ENCODE peak calls at places on chromosomes 3 and 15, in seven cellular contexts. L is tibial artery, H is tibial nerve, U is transverse colon, N is ovary, G is breast epithelium, E is A673. C is an unnamed sample.
A peak's percentile ranks its signal among the peaks of the same experiment; 100 is the strongest.

GRCh38 chr3:17759901-17760300 is 17.5 kb upstream of the TBC1D5 start:
- DNase-seq in N (no peak), U (no peak), E (no peak), H (no peak), L (no peak), G (no peak), C (no peak)

GRCh38 chr3:190281308-190282051 is 40.8 kb downstream of the CLDN1 start:
- DNase-seq in H (no peak), E (peak; percentile 28), G (no peak), N (no peak), U (no peak), L (no peak), C (peak; percentile 62)

GRCh38 chr15:59158701-59159034 is 48.0 kb upstream of the LDHAL6B start:
- DNase-seq in E (no peak), H (no peak), G (no peak), L (no peak), N (no peak), U (no peak), C (no peak)

GRCh38 chr15:78316211-78317077 is 17.0 kb upstream of the SKIC8 start:
- DNase-seq in H (no peak), G (no peak), N (no peak), U (peak; percentile 81), E (peak; percentile 28), L (no peak), C (no peak)

GRCh38 chr3:125072749-125073404 is 17.1 kb upstream of the HEG1 start:
- DNase-seq in H (no peak), L (no peak), N (no peak), G (no peak), E (no peak), U (no peak), C (no peak)

GRCh38 chr3:141321109-141321497 is 47.2 kb upstream of the ZBTB38 start:
- DNase-seq in E (no peak), U (no peak), G (no peak), N (no peak), H (no peak), L (no peak), C (no peak)

GRCh38 chr15:92845109-92845508 is 55.0 kb upstream of the CHD2 start:
- DNase-seq in N (no peak), U (no peak), G (no peak), E (peak; percentile 60), L (no peak), H (no peak), C (no peak)

GRCh38 chr3:131217296-131217741 is 164.3 kb upstream of the NUDT16 start:
- DNase-seq in U (no peak), E (peak; percentile 62), N (no peak), L (no peak), G (no peak), H (no peak), C (peak; percentile 71)

GRCh38 chr15:62068071-62068786 is 1.5 kb downstream of the C2CD4A start:
- DNase-seq in G (no peak), N (peak; percentile 33), U (peak; percentile 51), L (peak; percentile 37), E (peak; percentile 28), H (no peak), C (peak; percentile 50)

GRCh38 chr15:75594276-75594675 is 15.2 kb upstream of the PTPN9 start:
- DNase-seq in L (no peak), H (no peak), G (no peak), E (no peak), U (no peak), N (no peak), C (no peak)

GRCh38 chr3:43748179-43748578 is 57.4 kb downstream of the ABHD5 start:
- DNase-seq in E (no peak), N (no peak), G (no peak), L (no peak), U (no peak), H (no peak), C (no peak)

GRCh38 chr3:11118181-11118682 is 36.1 kb upstream of the HRH1 start:
- DNase-seq in G (no peak), N (no peak), H (no peak), L (no peak), E (no peak), U (no peak), C (peak; percentile 60)

GRCh38 chr3:69784854-69785523 is 45.7 kb downstream of the MITF start:
- DNase-seq in G (no peak), L (peak; percentile 65), E (no peak), U (peak; percentile 21), N (peak; percentile 34), H (no peak), C (peak; percentile 70)
- H3K4me3 ChIP-seq in G (no peak overlapping the region), L (no peak overlapping the region), E (no peak overlapping the region), U (no peak overlapping the region), N (no peak overlapping the region), H (no peak overlapping the region), C (no peak overlapping the region)

GRCh38 chr3:135163701-135164100 is 368.6 kb downstream of the EPHB1 start:
- DNase-seq in H (no peak), U (no peak), E (no peak), N (no peak), G (no peak), L (no peak), C (no peak)
- H3K4me1 ChIP-seq in H (no peaks in the 10 kb centered on the region), U (no peaks in the 10 kb centered on the region), E (no peaks in the 10 kb centered on the region), N (no peaks in the 10 kb centered on the region), G (no peaks in the 10 kb centered on the region), L (no peaks in the 10 kb centered on the region), C (peaks cover 12% of the 10 kb centered on the region)

GRCh38 chr15:37109952-37110630 is 9.7 kb upstream of the MEIS2 start:
- DNase-seq in L (no peak), N (no peak), G (no peak), H (no peak), E (peak; percentile 15), U (no peak), C (peak; percentile 83)

GRCh38 chr15:37109151-37109912 is 9.0 kb upstream of the MEIS2 start:
- DNase-seq in E (no peak), G (no peak), U (no peak), L (no peak), H (no peak), N (no peak), C (no peak)

GRCh38 chr15:37112963-37113362 is 12.6 kb upstream of the MEIS2 start:
- DNase-seq in E (no peak), L (no peak), G (no peak), H (no peak), U (no peak), N (no peak), C (no peak)

GRCh38 chr15:37112171-37112570 is 11.8 kb upstream of the MEIS2 start:
- DNase-seq in H (no peak), G (no peak), L (no peak), N (no peak), E (no peak), U (no peak), C (no peak)

GRCh38 chr15:37111427-37111717 is 11.0 kb upstream of the MEIS2 start:
- DNase-seq in H (no peak), L (no peak), E (no peak), G (no peak), U (no peak), N (no peak), C (no peak)
- H3K4me3 ChIP-seq in H (no peak overlapping the region), L (no peak overlapping the region), E (no peak overlapping the region), G (peak overlapping the region; percentile 41), U (no peak overlapping the region), N (peak overlapping the region; percentile 51), C (peak overlapping the region; percentile 98)

DNA sequence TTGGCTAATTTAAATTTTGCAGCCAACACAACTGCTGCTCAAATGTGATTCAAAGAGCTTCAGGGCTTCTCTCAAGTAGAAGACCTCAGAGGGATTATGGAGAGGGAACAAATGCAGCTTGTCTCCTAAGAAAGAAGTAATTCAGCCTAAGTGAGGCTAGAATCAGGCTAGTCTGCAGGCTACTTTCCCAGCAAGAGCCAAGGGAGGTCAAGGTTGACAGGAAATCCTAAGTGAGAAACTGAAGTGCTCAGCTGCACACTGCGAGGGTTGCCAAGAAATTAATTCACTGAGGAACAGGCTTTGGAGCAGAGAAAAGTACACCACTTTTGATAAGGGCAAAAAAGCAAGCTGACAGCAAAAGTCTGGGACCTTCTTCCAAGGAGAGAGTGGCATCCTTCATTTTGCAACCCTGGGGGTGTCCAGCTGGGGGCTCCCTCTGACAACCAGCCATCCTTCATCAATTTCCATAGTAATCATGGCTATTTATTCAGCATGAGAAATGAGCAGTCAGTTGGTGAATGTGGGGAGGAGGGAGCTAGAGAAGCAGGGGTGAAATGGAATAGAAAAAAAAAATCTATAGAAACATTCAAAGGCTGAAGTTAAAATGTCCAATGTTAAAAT is 646.4 kb upstream of the ADAMTS9 start:
- DNase-seq in H (no peak), L (no peak), E (peak; percentile 76), U (no peak), N (peak; percentile 58), G (no peak), C (peak; percentile 51)
- H3K4me1 ChIP-seq in H (peaks cover 20% of the 10 kb centered on the region), L (no peaks in the 10 kb centered on the region), E (peaks cover 16% of the 10 kb centered on the region), U (peaks cover 3% of the 10 kb centered on the region), N (peaks cover 6% of the 10 kb centered on the region), G (no peaks in the 10 kb centered on the region), C (no peaks in the 10 kb centered on the region)

DNA sequence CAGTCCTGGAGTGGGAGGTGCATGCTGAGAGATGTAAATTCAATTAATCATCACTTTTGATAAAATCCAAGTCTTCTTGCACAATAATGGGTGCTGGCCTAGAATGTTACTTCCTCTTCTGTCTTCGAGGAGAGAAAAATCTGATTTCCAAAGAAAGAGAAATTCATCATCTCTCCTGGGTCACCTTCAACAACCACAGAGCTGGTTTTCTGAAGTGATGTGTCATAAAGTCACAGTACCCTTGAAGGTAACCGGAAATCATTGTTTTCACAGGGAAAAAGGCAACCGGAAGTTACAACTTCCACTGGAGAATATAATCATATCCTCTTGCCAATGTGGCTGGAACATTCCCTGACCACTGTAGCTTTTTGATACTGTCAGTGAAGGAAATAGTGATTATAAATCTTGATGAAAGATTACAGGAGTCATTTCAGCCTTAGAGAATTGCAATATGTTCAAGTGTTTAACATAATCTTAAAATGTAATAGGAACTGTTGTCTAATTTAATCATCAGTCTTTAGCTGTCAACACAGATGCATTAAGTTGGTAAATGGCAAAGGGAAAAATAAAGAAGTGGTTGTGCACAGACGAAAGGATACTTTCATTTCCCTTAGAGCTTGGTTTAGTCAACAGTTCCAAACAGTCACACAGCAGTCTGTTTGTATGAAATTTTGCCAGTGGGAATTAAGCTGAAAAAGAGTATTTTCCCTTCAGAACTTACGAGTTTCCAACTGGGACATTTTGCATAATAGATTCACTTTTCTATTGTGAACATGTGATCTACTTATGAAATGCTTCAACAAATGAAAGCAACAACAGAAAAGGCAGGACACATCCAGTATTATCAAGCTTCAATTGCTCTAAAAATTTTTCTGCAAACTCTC is 106.5 kb upstream of the SLC4A7 start:
- DNase-seq in U (no peak), N (no peak), G (no peak), E (peak; percentile 80), H (no peak), L (no peak), C (no peak)
- H3K4me3 ChIP-seq in U (no peak overlapping the region), N (no peak overlapping the region), G (peak overlapping the region; percentile 3), E (no peak overlapping the region), H (no peak overlapping the region), L (no peak overlapping the region), C (no peak overlapping the region)

DNA sequence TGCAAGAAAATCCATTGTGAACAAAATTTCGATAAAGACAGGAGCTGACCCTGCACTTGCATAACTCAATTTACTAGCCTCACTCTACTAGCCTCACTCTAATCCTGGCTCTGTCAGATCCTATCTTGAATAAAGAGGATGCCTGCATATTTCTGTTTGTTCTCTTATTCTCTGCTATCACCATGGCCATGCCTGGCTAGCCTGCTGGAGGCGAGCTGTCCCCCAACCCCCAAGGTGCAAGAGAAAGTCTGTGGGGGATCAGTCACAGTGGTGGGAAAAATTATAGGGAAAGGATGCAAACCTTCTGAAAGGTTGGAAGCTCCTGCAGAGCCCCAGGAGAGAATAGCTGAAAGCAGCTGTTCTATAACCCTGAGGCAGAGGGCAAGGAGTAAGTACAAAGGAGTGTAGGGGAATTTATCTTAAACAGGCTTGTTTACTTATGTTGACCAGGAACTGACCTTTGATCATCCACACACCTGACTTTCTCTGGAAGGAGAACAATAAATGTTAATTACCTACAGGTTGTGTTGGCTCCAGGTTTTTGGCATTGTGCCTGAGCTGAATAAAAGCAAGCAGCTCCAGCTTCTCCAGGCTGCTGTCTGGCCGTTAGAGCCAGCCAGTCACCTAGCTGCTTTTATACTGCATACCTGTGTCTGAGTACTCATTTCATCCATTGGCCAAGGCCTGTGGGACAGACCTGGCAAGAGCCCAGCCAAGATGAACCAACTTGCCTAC is 137.7 kb upstream of the RASGRP1 start:
- DNase-seq in L (no peak), U (peak; percentile 87), E (no peak), H (no peak), N (no peak), G (peak; percentile 56), C (no peak)
- H3K4me1 ChIP-seq in L (no peaks in the 10 kb centered on the region), U (peaks cover 27% of the 10 kb centered on the region), E (no peaks in the 10 kb centered on the region), H (no peaks in the 10 kb centered on the region), N (no peaks in the 10 kb centered on the region), G (no peaks in the 10 kb centered on the region), C (no peaks in the 10 kb centered on the region)